ENCODE peak calls at places on chromosomes 3 and 15, in seven cellular contexts. A, B, V, P, O, D and W are unnamed samples.

GRCh38 chr15:64943512-64944225 is 32.0 kb downstream of the ANKDD1A start:
- DNase-seq in D (no peak), V (no peak), A (no peak), B (no peak), O (no peak), P (no peak), W (no peak)

GRCh38 chr3:197858598-197858997 is 67.5 kb downstream of the LRCH3 start:
- DNase-seq in O (no peak), P (no peak), D (no peak), B (no peak), A (no peak), V (no peak), W (no peak)

GRCh38 chr3:38560996-38561717 is 65.0 kb downstream of the EXOG start:
- DNase-seq in O (peak), V (no peak), B (no peak), D (no peak), A (no peak), P (no peak), W (peak)

GRCh38 chr3:119352235-119352634 is 58.1 kb downstream of the ARHGAP31 start:
- DNase-seq in D (peak), B (no peak), O (no peak), A (no peak), V (peak), P (no peak), W (no peak)

GRCh38 chr15:90343391-90343790 is 8.7 kb upstream of the ZNF774 start:
- DNase-seq in O (no peak), V (peak), D (no peak), B (no peak), P (no peak), A (no peak), W (no peak)

GRCh38 chr3:66378256-66378655 is 122.6 kb downstream of the LRIG1 start:
- DNase-seq in B (peak), A (no peak), V (peak), P (no peak), O (no peak), D (peak), W (no peak)

GRCh38 chr15:40936709-40937666 is 7.8 kb downstream of the DLL4 start:
- DNase-seq in O (no peak), B (no peak), D (no peak), P (peak), V (peak), A (no peak), W (no peak)

GRCh38 chr15:60218256-60218655 is 179.5 kb downstream of the ANXA2 start:
- DNase-seq in A (no peak), P (no peak), O (no peak), B (no peak), D (no peak), V (no peak), W (no peak)

GRCh38 chr15:78637776-78638435 is 3.1 kb downstream of the CHRNB4 start:
- DNase-seq in D (no peak), P (peak), O (no peak), A (no peak), V (no peak), B (no peak), W (peak)

GRCh38 chr3:31117854-31118253 is 223.4 kb upstream of the GADL1 start:
- DNase-seq in V (no peak), P (no peak), A (no peak), D (no peak), B (no peak), O (no peak), W (no peak)

GRCh38 chr15:42612367-42612912 is 37.0 kb downstream of the STARD9 start:
- DNase-seq in B (no peak), D (no peak), V (no peak), A (no peak), O (no peak), P (no peak), W (no peak)

GRCh38 chr3:196965112-196965803 is 3.4 kb downstream of the PIGZ start:
- DNase-seq in A (no peak), V (no peak), O (no peak), D (no peak), P (no peak), B (no peak), W (no peak)

GRCh38 chr3:124952456-124952855 is 17.9 kb upstream of the MUC13 start:
- DNase-seq in A (no peak), V (no peak), P (no peak), D (no peak), B (no peak), O (no peak), W (no peak)

GRCh38 chr3:188453431-188454384 is 299.8 kb downstream of the LPP start:
- DNase-seq in P (no peak), A (no peak), O (no peak), V (no peak), D (no peak), B (no peak), W (no peak)

GRCh38 chr3:60839242-60839641 is 412.0 kb downstream of the FHIT start:
- DNase-seq in D (no peak), V (no peak), P (peak), B (peak), O (no peak), A (no peak), W (no peak)

GRCh38 chr3:123486460-123486859 is 37.6 kb upstream of the ADCY5 start:
- DNase-seq in B (no peak), P (no peak), O (no peak), A (no peak), D (no peak), V (no peak), W (no peak)

GRCh38 chr15:73560501-73561117 is 72.6 kb downstream of the NPTN start:
- DNase-seq in P (peak), V (peak), O (no peak), A (no peak), B (peak), D (no peak), W (no peak)

GRCh38 chr3:105274958-105275357 is 91.8 kb upstream of the ALCAM start:
- DNase-seq in D (no peak), V (peak), A (no peak), O (no peak), P (no peak), B (no peak), W (no peak)

GRCh38 chr15:39429898-39430357 is 151.0 kb upstream of the THBS1 start:
- DNase-seq in B (peak), A (no peak), P (no peak), O (no peak), V (peak), D (no peak), W (no peak)

GRCh38 chr15:99167201-99167600 is 62.3 kb downstream of the SYNM start:
- DNase-seq in B (no peak), O (no peak), V (no peak), A (no peak), D (no peak), P (no peak), W (no peak)

GRCh38 chr3:72663429-72663828 is 184.8 kb downstream of the SHQ1 start:
- DNase-seq in V (no peak), B (no peak), D (no peak), P (no peak), O (no peak), A (no peak), W (no peak)

GRCh38 chr15:53833134-53833624 is 73.7 kb upstream of the WDR72 start:
- DNase-seq in D (no peak), V (peak), B (no peak), P (no peak), O (no peak), A (peak), W (no peak)